ENCODE peak calls at places on chromosomes 6 and 20, in nine cellular contexts. Q is transverse colon, F is cardiac fibroblast, P is epithelial cell of esophagus, M is NB4, B is neural crest cell, L is AG04450, H is osteoblast, U is pancreas. S is an unnamed sample.

GRCh38 chr6:160135922-160136655 is 14.5 kb downstream of the SLC22A1 start:
- DNase-seq in P (no peak), Q (no peak), B (no peak), H (no peak), F (no peak), L (no peak), U (no peak), M (no peak), S (no peak)

GRCh38 chr6:5135783-5136376 is 50.7 kb downstream of the PPP1R3G start:
- DNase-seq in M (peak; percentile 67), F (peak; percentile 58), H (no peak), Q (no peak), U (no peak), B (peak; percentile 28), L (no peak), P (peak; percentile 45), S (peak; percentile 61)

GRCh38 chr6:88365656-88366055 is 199.5 kb upstream of the CNR1 start:
- DNase-seq in L (no peak), P (no peak), H (no peak), F (no peak), Q (no peak), U (no peak), M (no peak), B (no peak), S (no peak)

GRCh38 chr6:20931093-20931492 is 396.8 kb downstream of the CDKAL1 start:
- DNase-seq in U (no peak), Q (no peak), F (no peak), H (no peak), P (no peak), L (no peak), B (no peak), M (no peak), S (no peak)

GRCh38 chr6:148293181-148293995 is 49.2 kb upstream of the SASH1 start:
- DNase-seq in U (peak; percentile 61), L (no peak), M (no peak), Q (no peak), F (no peak), B (no peak), H (no peak), P (no peak), S (no peak)

GRCh38 chr6:122609881-122610689 is at the start of gene PKIB:
- DNase-seq in F (peak; percentile 54), M (no peak), U (peak; percentile 81), H (peak; percentile 91), Q (peak; percentile 86), B (peak; percentile 32), P (peak; percentile 86), L (no peak), S (peak; percentile 85)

GRCh38 chr20:9359561-9360308 is 154.7 kb upstream of the LAMP5 start:
- DNase-seq in M (peak; percentile 53), U (peak; percentile 13), Q (peak; percentile 55), F (peak; percentile 80), B (peak; percentile 43), P (peak; percentile 68), H (peak; percentile 74), L (no peak), S (peak; percentile 72)

GRCh38 chr20:20003088-20003954 is 13.8 kb upstream of the NAA20 start:
- DNase-seq in P (peak; percentile 63), M (peak; percentile 85), B (no peak), F (peak; percentile 79), U (peak; percentile 65), L (no peak), Q (peak; percentile 27), H (no peak), S (no peak)

GRCh38 chr6:165661416-165662001 is 1.5 kb downstream of the PDE10A start:
- DNase-seq in F (peak; percentile 54), U (no peak), H (peak; percentile 88), B (peak; percentile 32), Q (no peak), P (no peak), M (no peak), L (no peak), S (no peak)

GRCh38 chr20:57392130-57392445 is 892 bp downstream of the RBM38 start:
- DNase-seq in P (no peak), B (no peak), F (no peak), U (no peak), H (no peak), L (no peak), Q (no peak), M (peak; percentile 64), S (no peak)

GRCh38 chr20:5918856-5919633 is 31.3 kb downstream of the TRMT6 start:
- DNase-seq in Q (no peak), P (peak; percentile 87), B (no peak), F (peak; percentile 67), H (peak; percentile 66), U (no peak), M (peak; percentile 83), L (no peak), S (no peak)

GRCh38 chr20:35273449-35274171 is 4.3 kb downstream of the MMP24OS start:
- DNase-seq in L (no peak), Q (no peak), H (peak; percentile 72), B (no peak), U (no peak), P (peak; percentile 26), F (peak; percentile 15), M (no peak), S (no peak)

GRCh38 chr6:11744753-11745152 is 33.9 kb downstream of the ADTRP start:
- DNase-seq in P (no peak), H (no peak), B (no peak), L (peak; percentile 21), U (peak; percentile 53), F (peak; percentile 95), Q (peak; percentile 62), M (no peak), S (peak; percentile 18)

GRCh38 chr20:1280421-1281102 is 14.5 kb downstream of the SNPH start:
- DNase-seq in U (no peak), H (no peak), L (no peak), P (no peak), B (no peak), M (no peak), Q (no peak), F (peak; percentile 18), S (no peak)

GRCh38 chr6:79250107-79250514 is 15.6 kb upstream of the HMGN3 start:
- DNase-seq in Q (no peak), P (no peak), F (peak; percentile 15), U (no peak), H (no peak), L (no peak), M (peak; percentile 42), B (no peak), S (no peak)

GRCh38 chr6:30194797-30195690 is 18.2 kb downstream of the TRIM26 start:
- DNase-seq in F (no peak), L (no peak), H (peak; percentile 53), B (no peak), U (no peak), P (no peak), Q (no peak), M (no peak), S (no peak)

DNA sequence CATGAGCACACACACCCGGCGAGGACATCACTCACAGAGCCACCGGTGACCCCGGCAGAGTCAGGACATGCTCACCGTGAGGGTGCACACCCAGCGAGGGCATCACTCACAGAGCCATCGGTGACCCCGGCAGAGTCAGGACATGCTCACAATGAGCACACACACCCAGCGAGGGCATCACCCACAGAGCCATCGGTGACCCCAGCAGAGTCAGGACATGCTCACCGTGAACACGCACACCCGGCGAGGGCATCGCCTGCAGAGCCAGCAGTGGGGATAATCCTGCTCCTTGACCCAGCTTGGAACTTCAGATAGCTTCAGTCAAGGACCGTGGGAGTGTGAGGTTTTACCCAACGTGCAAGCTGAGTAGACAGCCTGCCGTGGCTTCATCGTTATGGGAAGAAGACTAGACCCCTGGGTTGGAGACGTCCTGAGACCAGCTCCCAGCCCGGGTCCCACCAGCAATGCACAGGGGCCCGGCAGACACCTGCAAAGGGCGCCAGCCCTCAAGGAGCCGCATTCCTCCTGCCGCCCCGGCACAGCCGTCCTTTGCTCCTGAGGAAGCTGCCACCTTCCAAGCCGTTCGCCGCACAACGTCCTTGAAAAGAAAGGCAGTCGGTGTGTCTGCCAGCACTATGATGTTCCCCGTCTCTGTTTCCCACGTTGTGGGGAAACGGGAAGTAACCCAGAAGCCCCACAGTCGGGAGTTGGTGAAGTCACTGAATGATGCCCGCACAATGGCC is 192.3 kb downstream of the DLL1 start:
- DNase-seq in P (no peak), L (no peak), M (no peak), F (no peak), B (no peak), H (peak; percentile 45), Q (peak; percentile 5), U (no peak), S (peak; percentile 39)
- TF ChIP-seq CTCF in P (no peak), L (no peak), M (no peak), F (no peak), B (no peak), H (no peak), Q (no peak), U (no peak), S (no peak)

GRCh38 chr6:43361269-43361668 is 8.2 kb downstream of the ZNF318 start:
- DNase-seq in H (no peak), F (no peak), U (no peak), L (no peak), P (no peak), M (no peak), B (no peak), Q (no peak), S (no peak)
- TF ChIP-seq CTCF in H (no peak), F (no peak), U (no peak), L (no peak), P (no peak), M (no peak), B (no peak), Q (no peak), S (no peak)

GRCh38 chr6:100266512-100266911 is 198.2 kb downstream of the SIM1 start:
- DNase-seq in Q (no peak), H (no peak), F (no peak), P (no peak), M (no peak), B (no peak), L (no peak), U (no peak), S (no peak)
- TF ChIP-seq CTCF in Q (no peak), H (no peak), F (no peak), P (no peak), M (no peak), B (no peak), L (no peak), U (no peak), S (no peak)

DNA sequence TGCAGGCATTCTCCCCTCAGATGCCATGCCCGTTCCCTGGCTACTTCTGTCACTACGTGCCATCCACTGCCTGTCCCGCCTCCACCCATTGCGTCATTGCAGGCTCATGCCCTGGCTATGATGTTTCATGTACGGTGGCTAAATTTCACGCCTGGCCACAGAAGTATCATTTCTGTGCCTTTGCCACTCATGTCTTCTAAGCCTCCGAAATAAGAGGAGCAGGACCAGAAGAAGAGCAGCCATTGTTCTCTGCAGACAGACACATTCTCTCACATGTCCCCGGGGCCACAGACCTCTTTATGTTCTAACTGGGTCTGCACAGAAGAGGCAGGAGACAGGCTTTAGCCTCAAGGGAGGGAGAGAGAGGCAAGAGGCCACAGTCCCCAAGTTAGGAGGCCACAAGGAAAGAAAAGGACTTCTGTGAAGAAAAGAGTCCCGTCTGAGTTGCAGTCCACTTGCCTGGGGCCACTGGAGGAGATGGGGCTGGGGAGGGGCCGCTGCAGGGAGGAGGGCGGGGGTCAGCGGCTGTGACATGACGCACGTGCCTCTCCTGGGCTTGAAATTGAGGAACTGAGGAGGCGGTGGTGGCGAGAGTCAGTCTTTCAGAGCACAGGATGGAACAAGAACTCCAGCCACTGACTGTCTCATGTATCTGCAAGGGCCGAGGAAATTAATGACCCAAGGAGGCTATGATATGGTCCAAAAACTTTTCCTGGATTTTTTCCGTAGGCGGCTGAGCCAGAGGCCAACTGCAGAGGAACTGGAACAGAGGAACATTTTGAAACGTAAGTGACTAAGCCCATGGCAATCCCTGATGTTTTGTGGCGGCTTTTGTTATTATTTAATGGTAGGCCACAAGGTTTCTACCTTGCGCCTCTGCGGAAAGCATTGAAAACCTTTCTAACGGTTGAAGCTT is 55.9 kb downstream of the TBC1D7 start:
- DNase-seq in Q (peak; percentile 69), P (no peak), H (no peak), M (peak; percentile 94), L (no peak), U (no peak), B (peak; percentile 30), F (no peak), S (peak; percentile 90)
- TF ChIP-seq CTCF in Q (no peak), P (no peak), H (no peak), M (peak; percentile 21), L (no peak), U (no peak), B (no peak), F (no peak), S (no peak)